ENCODE peak calls at places on chromosome 6, in nine cellular contexts. One of them, this sample, is unnamed. For H3K27me3, the result is how much of the 10 kb centered on the place peaks cover.

GRCh38 chr6:21079468-21080048 is 514.0 kb upstream of the SOX4 start:
- DNase-seq in ovary: no peak
- DNase-seq in IMR-90: peak
- DNase-seq in pancreas: no peak
- DNase-seq in adipocyte: peak
- DNase-seq in cardiac muscle cell: peak
- DNase-seq in hepatocyte: peak
- DNase-seq in left lung: no peak
- DNase-seq in RWPE2: no peak
- DNase-seq in this sample: no peak

GRCh38 chr6:170434114-170434820 is 118.8 kb downstream of the PSMB1 start:
- DNase-seq in left lung: peak
- DNase-seq in ovary: no peak
- DNase-seq in pancreas: no peak
- DNase-seq in adipocyte: no peak
- DNase-seq in cardiac muscle cell: no peak
- DNase-seq in RWPE2: no peak
- DNase-seq in hepatocyte: no peak
- DNase-seq in IMR-90: peak
- DNase-seq in this sample: peak

GRCh38 chr6:32940656-32941411 is at the start of gene HLA-DMB:
- DNase-seq in left lung: no peak
- DNase-seq in ovary: no peak
- DNase-seq in pancreas: peak
- DNase-seq in hepatocyte: peak
- DNase-seq in cardiac muscle cell: peak
- DNase-seq in RWPE2: no peak
- DNase-seq in IMR-90: peak
- DNase-seq in adipocyte: peak
- DNase-seq in this sample: peak

GRCh38 chr6:170067923-170068360 is 222.9 kb downstream of the DLL1 start:
- DNase-seq in pancreas: peak
- DNase-seq in hepatocyte: no peak
- DNase-seq in RWPE2: peak
- DNase-seq in cardiac muscle cell: no peak
- DNase-seq in IMR-90: no peak
- DNase-seq in left lung: peak
- DNase-seq in adipocyte: no peak
- DNase-seq in ovary: peak
- DNase-seq in this sample: no peak

GRCh38 chr6:40923326-40923725 is 115.7 kb downstream of the UNC5CL start:
- DNase-seq in cardiac muscle cell: no peak
- DNase-seq in adipocyte: no peak
- DNase-seq in ovary: no peak
- DNase-seq in hepatocyte: no peak
- DNase-seq in RWPE2: no peak
- DNase-seq in IMR-90: no peak
- DNase-seq in pancreas: no peak
- DNase-seq in left lung: no peak
- DNase-seq in this sample: no peak

GRCh38 chr6:36563237-36563927 is 16.1 kb upstream of the STK38 start:
- DNase-seq in IMR-90: peak
- DNase-seq in hepatocyte: no peak
- DNase-seq in pancreas: no peak
- DNase-seq in adipocyte: no peak
- DNase-seq in left lung: no peak
- DNase-seq in ovary: no peak
- DNase-seq in RWPE2: no peak
- DNase-seq in cardiac muscle cell: peak
- DNase-seq in this sample: no peak

GRCh38 chr6:44263357-44264100 is 1.8 kb downstream of the NFKBIE start:
- DNase-seq in pancreas: peak
- DNase-seq in ovary: no peak
- DNase-seq in IMR-90: peak
- DNase-seq in left lung: no peak
- DNase-seq in adipocyte: peak
- DNase-seq in hepatocyte: peak
- DNase-seq in cardiac muscle cell: peak
- DNase-seq in RWPE2: no peak
- DNase-seq in this sample: peak

GRCh38 chr6:17930321-17930993 is 57.0 kb downstream of the KIF13A start:
- DNase-seq in ovary: no peak
- DNase-seq in RWPE2: no peak
- DNase-seq in IMR-90: peak
- DNase-seq in hepatocyte: no peak
- DNase-seq in left lung: no peak
- DNase-seq in pancreas: no peak
- DNase-seq in cardiac muscle cell: peak
- DNase-seq in adipocyte: no peak
- DNase-seq in this sample: no peak

GRCh38 chr6:51468704-51469103 is 618.7 kb downstream of the PKHD1 start:
- DNase-seq in IMR-90: no peak
- DNase-seq in RWPE2: no peak
- DNase-seq in pancreas: no peak
- DNase-seq in adipocyte: no peak
- DNase-seq in hepatocyte: no peak
- DNase-seq in cardiac muscle cell: no peak
- DNase-seq in left lung: no peak
- DNase-seq in ovary: no peak
- DNase-seq in this sample: no peak

GRCh38 chr6:131937703-131938631 is 13.2 kb downstream of the CCN2 start:
- DNase-seq in ovary: no peak
- DNase-seq in hepatocyte: no peak
- DNase-seq in pancreas: no peak
- DNase-seq in cardiac muscle cell: peak
- DNase-seq in RWPE2: no peak
- DNase-seq in adipocyte: peak
- DNase-seq in IMR-90: peak
- DNase-seq in left lung: no peak
- DNase-seq in this sample: no peak

GRCh38 chr6:134035823-134036296 is 16.6 kb downstream of the SLC2A12 start:
- DNase-seq in ovary: no peak
- DNase-seq in cardiac muscle cell: peak
- DNase-seq in adipocyte: peak
- DNase-seq in hepatocyte: peak
- DNase-seq in RWPE2: peak
- DNase-seq in IMR-90: peak
- DNase-seq in pancreas: peak
- DNase-seq in left lung: no peak
- DNase-seq in this sample: no peak

GRCh38 chr6:42179261-42179955 is 6.2 kb downstream of the GUCA1A start:
- DNase-seq in left lung: no peak
- DNase-seq in adipocyte: no peak
- DNase-seq in ovary: no peak
- DNase-seq in pancreas: no peak
- DNase-seq in RWPE2: no peak
- DNase-seq in cardiac muscle cell: no peak
- DNase-seq in IMR-90: no peak
- DNase-seq in hepatocyte: no peak
- DNase-seq in this sample: no peak

GRCh38 chr6:10412948-10413849 is 1.7 kb downstream of the TFAP2A start:
- DNase-seq in IMR-90: no peak
- DNase-seq in ovary: no peak
- DNase-seq in adipocyte: peak
- DNase-seq in hepatocyte: peak
- DNase-seq in cardiac muscle cell: no peak
- DNase-seq in RWPE2: peak
- DNase-seq in left lung: peak
- DNase-seq in pancreas: peak
- DNase-seq in this sample: peak
- H3K27me3 ChIP-seq in IMR-90: half or more
- H3K27me3 ChIP-seq in ovary: under half
- H3K27me3 ChIP-seq in adipocyte: half or more
- H3K27me3 ChIP-seq in hepatocyte: half or more
- H3K27me3 ChIP-seq in cardiac muscle cell: half or more
- H3K27me3 ChIP-seq in RWPE2: under half
- H3K27me3 ChIP-seq in left lung: half or more
- H3K27me3 ChIP-seq in pancreas: under half
- H3K27me3 ChIP-seq in this sample: half or more

DNA sequence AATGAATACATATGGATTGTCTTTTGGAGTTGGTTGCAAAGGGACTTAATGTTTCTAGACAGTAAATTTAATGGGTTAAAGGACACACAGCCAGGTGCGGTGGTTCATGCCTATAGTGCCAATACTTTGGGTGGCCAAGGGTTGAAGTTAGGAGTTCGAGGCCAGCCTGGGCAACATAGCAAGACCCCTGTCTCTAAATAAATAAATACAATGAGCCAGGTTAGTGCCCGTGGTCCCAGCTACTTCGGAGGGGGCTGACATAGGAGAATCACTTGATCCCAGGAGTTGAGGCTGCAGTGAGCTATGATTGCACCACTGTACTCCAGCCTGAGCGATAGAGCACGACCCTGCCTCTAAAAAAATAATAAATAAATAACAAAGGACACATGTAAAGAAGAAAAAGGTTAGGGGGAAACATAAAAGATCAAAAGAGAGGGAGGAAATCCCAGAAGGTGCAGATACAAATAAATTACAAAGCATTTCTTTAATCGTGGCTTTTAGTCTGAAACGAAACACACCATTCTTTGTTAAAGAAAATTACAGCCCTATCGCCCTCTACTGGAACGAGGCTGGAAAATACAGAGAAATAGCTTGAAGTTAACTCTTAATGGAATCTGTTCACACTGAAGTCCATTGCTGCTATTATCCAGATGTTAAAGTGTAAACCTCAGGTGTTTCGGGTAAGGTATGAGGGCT is 42.6 kb upstream of the SCML4 start:
- DNase-seq in ovary: no peak
- DNase-seq in hepatocyte: peak
- DNase-seq in cardiac muscle cell: peak
- DNase-seq in IMR-90: peak
- DNase-seq in left lung: no peak
- DNase-seq in adipocyte: peak
- DNase-seq in pancreas: no peak
- DNase-seq in RWPE2: no peak
- DNase-seq in this sample: no peak
- H3K4me3 ChIP-seq in ovary: no peak
- H3K4me3 ChIP-seq in hepatocyte: no peak
- H3K4me3 ChIP-seq in cardiac muscle cell: no peak
- H3K4me3 ChIP-seq in IMR-90: no peak
- H3K4me3 ChIP-seq in left lung: no peak
- H3K4me3 ChIP-seq in adipocyte: no peak
- H3K4me3 ChIP-seq in pancreas: no peak
- H3K4me3 ChIP-seq in RWPE2: no peak
- H3K4me3 ChIP-seq in this sample: no peak

DNA sequence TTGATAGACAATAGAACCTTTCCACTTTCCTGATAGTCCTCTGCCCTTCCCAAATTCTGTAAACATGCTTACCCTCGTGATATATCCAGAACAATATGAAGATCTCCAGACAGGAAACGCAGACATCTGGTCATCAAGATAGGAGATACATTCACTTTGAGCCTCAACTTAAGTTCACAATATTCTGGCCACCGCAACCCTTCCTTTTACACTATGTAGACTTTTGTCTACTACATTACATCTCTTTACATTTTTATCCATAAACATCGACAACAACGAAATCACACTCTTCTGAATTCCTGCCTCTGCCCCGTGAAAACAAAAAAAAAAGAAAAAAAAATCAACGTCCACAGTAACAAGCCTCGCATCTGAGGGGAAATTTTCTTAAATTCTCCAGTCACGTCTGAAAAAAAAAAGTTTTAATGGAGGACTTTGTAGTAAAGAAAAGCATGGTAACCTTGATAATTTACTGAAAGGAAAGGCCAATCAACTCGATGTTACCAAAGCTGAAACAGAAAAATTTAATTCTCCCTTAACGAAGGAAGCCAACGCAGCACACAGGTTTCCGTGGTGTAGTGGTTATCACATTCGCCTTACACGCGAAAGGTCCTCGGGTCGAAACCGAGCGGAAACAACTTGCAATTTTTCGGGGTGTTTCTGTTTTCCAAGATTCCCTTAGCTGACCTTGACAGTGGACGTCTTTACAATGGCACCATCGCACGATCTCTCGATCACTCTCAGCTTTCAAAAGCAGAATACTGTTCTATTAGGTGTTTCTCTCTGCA is 21.8 kb downstream of the POM121L2 start:
- DNase-seq in left lung: no peak
- DNase-seq in cardiac muscle cell: no peak
- DNase-seq in ovary: no peak
- DNase-seq in RWPE2: no peak
- DNase-seq in adipocyte: peak
- DNase-seq in pancreas: no peak
- DNase-seq in IMR-90: peak
- DNase-seq in hepatocyte: peak
- DNase-seq in this sample: no peak
- H3K27me3 ChIP-seq in left lung: half or more
- H3K27me3 ChIP-seq in cardiac muscle cell: half or more
- H3K27me3 ChIP-seq in ovary: under half
- H3K27me3 ChIP-seq in RWPE2: under half
- H3K27me3 ChIP-seq in adipocyte: half or more
- H3K27me3 ChIP-seq in pancreas: half or more
- H3K27me3 ChIP-seq in IMR-90: under half
- H3K27me3 ChIP-seq in hepatocyte: under half
- H3K27me3 ChIP-seq in this sample: under half

GRCh38 chr6:28947831-28948270 is 24.1 kb upstream of the TRIM27 start:
- DNase-seq in RWPE2: peak
- DNase-seq in pancreas: no peak
- DNase-seq in ovary: no peak
- DNase-seq in hepatocyte: peak
- DNase-seq in adipocyte: peak
- DNase-seq in left lung: no peak
- DNase-seq in IMR-90: peak
- DNase-seq in cardiac muscle cell: no peak
- DNase-seq in this sample: no peak
- H3K4me3 ChIP-seq in RWPE2: no peak
- H3K4me3 ChIP-seq in pancreas: no peak
- H3K4me3 ChIP-seq in ovary: no peak
- H3K4me3 ChIP-seq in hepatocyte: no peak
- H3K4me3 ChIP-seq in adipocyte: no peak
- H3K4me3 ChIP-seq in left lung: no peak
- H3K4me3 ChIP-seq in IMR-90: no peak
- H3K4me3 ChIP-seq in cardiac muscle cell: no peak
- H3K4me3 ChIP-seq in this sample: no peak

DNA sequence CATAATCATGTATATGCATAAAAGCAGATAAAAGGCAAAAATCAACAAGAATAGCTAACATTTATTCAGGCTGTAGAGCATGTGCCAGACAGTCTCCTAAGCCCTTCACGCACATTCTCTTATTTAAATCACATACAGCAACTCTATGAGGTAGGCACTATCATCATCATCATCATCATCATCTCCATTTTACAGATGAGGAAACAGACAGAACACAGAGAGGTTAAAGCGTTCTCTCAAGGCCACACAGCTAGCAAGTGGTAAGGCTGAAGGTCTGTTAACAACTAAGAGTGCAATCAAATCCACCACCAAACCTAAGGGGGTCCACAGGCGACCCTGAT is 857 bp upstream of the PLEKHG1 start:
- DNase-seq in pancreas: no peak
- DNase-seq in ovary: no peak
- DNase-seq in hepatocyte: no peak
- DNase-seq in IMR-90: no peak
- DNase-seq in adipocyte: no peak
- DNase-seq in cardiac muscle cell: no peak
- DNase-seq in left lung: no peak
- DNase-seq in RWPE2: no peak
- DNase-seq in this sample: no peak
- H3K27me3 ChIP-seq in pancreas: under half
- H3K27me3 ChIP-seq in ovary: under half
- H3K27me3 ChIP-seq in hepatocyte: under half
- H3K27me3 ChIP-seq in IMR-90: under half
- H3K27me3 ChIP-seq in adipocyte: under half
- H3K27me3 ChIP-seq in cardiac muscle cell: half or more
- H3K27me3 ChIP-seq in left lung: half or more
- H3K27me3 ChIP-seq in RWPE2: under half
- H3K27me3 ChIP-seq in this sample: under half

GRCh38 chr6:38033442-38033982 is 214.0 kb downstream of the ZFAND3 start:
- DNase-seq in RWPE2: no peak
- DNase-seq in ovary: no peak
- DNase-seq in IMR-90: no peak
- DNase-seq in left lung: no peak
- DNase-seq in pancreas: no peak
- DNase-seq in adipocyte: no peak
- DNase-seq in cardiac muscle cell: no peak
- DNase-seq in hepatocyte: no peak
- DNase-seq in this sample: no peak
- H3K4me3 ChIP-seq in RWPE2: no peak
- H3K4me3 ChIP-seq in ovary: no peak
- H3K4me3 ChIP-seq in IMR-90: no peak
- H3K4me3 ChIP-seq in left lung: no peak
- H3K4me3 ChIP-seq in pancreas: no peak
- H3K4me3 ChIP-seq in adipocyte: no peak
- H3K4me3 ChIP-seq in cardiac muscle cell: no peak
- H3K4me3 ChIP-seq in hepatocyte: no peak
- H3K4me3 ChIP-seq in this sample: no peak

This sample was measured in H7.